ENCODE peak calls at places on chromosomes 5 and 9, in ten cellular contexts. V, M, X, U, P, S, B, W, I and T are unnamed samples. For H3K4me1, the result is how much of the 10 kb centered on the place peaks cover.

GRCh38 chr5:33440482-33441240 is at the start of gene TARS1:
- DNase-seq in B (peak), P (peak), X (peak), V (peak), U (peak), I (peak), S (peak), M (peak), W (peak), T (peak)

GRCh38 chr5:65927497-65928340 is 1.3 kb downstream of the ERBIN start:
- DNase-seq in B (peak), U (peak), W (no peak), P (no peak), M (no peak), I (no peak), X (no peak), S (peak), V (no peak), T (no peak)

GRCh38 chr5:1967716-1968115 is 85.0 kb upstream of the IRX4 start:
- DNase-seq in S (no peak), V (no peak), X (no peak), M (no peak), W (no peak), B (no peak), I (no peak), U (no peak), P (peak), T (no peak)

GRCh38 chr5:128579669-128580068 is 41.6 kb upstream of the FBN2 start:
- DNase-seq in X (no peak), M (no peak), W (no peak), P (no peak), S (no peak), B (peak), V (no peak), U (no peak), I (no peak), T (no peak)

GRCh38 chr5:74616236-74617146 is 24.0 kb downstream of the ENC1 start:
- DNase-seq in W (no peak), V (no peak), S (no peak), M (no peak), P (no peak), B (no peak), X (no peak), I (no peak), U (no peak), T (no peak)

GRCh38 chr5:93665649-93666048 is 75.8 kb downstream of the POU5F2 start:
- DNase-seq in B (no peak), W (no peak), P (no peak), U (no peak), S (no peak), V (no peak), M (no peak), X (no peak), I (no peak), T (no peak)

GRCh38 chr5:38905516-38905915 is 59.7 kb downstream of the OSMR start:
- DNase-seq in M (no peak), X (no peak), U (no peak), W (no peak), I (no peak), B (no peak), P (no peak), S (peak), V (no peak), T (no peak)

GRCh38 chr5:59587489-59588337 is 305.8 kb downstream of the PDE4D start:
- DNase-seq in W (no peak), V (peak), B (peak), X (peak), S (peak), I (no peak), M (peak), P (peak), U (no peak), T (peak)

GRCh38 chr9:110089681-110090370 is 118.1 kb downstream of the C9orf152 start:
- DNase-seq in S (no peak), V (no peak), W (no peak), U (no peak), X (no peak), P (no peak), B (no peak), I (no peak), M (no peak), T (no peak)

GRCh38 chr5:69292349-69292748 is 40.3 kb downstream of the CCDC125 start:
- DNase-seq in V (no peak), B (no peak), X (no peak), I (no peak), S (no peak), P (peak), U (no peak), W (no peak), M (no peak), T (no peak)

DNA sequence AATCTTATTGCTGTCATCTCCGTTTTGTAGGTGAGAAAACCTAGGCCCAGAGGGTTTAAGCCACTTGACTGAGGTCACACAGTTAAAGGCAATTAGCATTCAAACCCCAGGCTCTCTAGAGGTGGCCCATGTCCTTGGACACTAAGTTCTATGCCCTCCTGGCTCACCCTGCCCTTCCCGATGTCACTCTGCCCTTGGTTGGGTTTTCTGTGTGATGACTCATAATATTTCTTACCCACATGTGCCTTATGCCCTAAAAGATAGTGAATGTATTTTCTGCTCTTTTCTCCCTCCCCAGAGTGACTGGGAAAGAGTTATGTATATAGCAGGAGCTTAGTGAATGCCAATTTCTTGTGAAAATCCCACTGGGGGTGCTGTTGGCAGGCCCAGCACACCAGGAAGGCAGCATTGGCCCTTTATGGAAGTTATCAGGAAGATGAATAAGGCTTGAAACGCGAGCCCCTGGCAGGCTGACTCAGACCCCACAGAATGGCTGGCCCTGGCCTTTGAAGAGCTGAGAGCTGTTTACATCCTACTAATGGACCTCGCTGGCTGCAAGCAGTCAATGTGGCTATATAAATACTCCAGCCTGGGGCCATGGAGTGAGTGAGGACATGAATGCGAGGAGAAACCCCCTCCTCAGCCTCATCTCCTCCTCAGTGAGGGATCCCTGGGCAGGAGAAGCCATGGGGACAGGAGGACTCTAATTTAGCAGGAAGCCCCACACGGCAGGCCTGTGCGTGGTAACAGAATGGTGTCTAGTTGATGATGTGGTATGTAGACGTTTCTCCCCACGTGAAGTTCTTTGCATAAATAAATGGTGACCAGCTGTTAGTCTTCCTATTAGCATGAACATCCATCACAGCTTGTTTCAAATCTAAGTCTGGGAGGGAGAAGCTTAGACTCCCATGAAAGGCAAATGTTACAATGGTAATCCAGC is 174.8 kb upstream of the PITX1 start:
- DNase-seq in P (peak), M (no peak), W (peak), V (no peak), U (no peak), B (peak), I (peak), X (no peak), S (peak), T (peak)
- H3K27ac ChIP-seq in P (peak), M (no peak), W (peak), V (no peak), U (no peak), B (peak), I (peak), X (no peak), S (peak), T (no peak)

DNA sequence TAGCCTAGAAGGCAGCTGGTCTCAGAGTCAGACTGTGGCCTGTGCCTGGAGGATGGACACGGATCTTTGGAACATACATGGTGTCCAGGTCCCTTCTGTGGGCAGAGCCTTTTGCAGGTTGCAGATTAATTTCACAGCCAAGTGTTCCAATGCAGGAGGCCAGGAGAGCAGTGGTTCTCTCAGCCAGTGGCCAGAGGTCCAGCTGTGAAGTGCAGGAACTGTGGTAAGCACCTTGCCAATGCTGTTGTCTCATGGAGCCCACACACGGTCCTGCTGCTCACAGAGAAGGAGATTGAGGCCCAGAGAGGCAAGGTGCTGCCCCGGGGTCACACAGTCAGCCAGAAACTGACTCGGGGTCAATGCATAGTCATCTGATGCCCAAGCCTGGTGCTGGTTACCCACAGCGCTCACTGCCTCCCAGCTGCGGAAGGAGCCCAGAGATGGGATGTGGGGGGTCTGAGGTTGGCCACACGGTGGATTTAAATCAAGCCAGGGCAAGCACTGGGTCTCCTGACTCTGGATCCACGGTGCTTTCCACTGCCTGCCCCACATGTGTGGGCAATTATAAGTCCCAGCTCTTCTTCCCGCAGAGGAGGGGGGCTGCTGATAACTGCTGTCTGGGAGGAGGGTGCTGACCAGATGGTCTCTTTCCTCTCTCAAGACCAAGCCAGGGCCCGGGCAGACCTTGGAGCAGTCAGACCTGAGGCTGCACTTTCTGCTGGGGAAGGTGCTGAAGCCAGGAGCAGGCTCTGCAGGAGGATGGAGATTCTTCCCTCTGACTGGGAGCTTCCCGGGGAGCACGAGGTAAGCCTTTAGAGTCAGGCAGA is 2.8 kb downstream of the PDGFRB start:
- DNase-seq in V (no peak), X (no peak), I (no peak), P (peak), S (no peak), M (no peak), B (no peak), W (no peak), U (no peak), T (no peak)
- H3K4me3 ChIP-seq in V (no peak), X (peak), I (peak), P (no peak), S (peak), M (peak), B (no peak), W (no peak), U (no peak), T (peak)

DNA sequence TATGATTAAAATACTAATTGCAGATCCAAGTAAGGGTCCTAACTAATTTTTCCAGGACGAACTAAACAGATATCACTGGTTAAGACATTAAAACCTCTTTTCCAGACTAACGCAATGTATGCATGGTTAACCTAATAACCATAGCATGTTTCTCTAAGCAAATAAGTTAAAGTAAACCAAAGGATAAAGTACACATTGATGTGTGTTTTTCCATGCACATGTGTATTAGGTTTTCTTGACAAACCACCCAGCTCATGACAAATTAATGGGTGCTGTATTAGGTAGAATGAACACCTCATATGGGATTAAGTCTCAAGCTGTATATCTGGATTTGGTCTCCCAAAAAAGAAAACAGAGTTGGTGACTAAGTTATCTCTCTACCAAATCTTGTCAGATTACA is 45.6 kb downstream of the ANKH start:
- DNase-seq in U (no peak), I (no peak), B (no peak), S (no peak), W (no peak), V (no peak), P (no peak), M (no peak), X (no peak), T (no peak)
- H3K4me1 ChIP-seq in U (under half), I (half or more), B (under half), S (under half), W (under half), V (under half), P (under half), M (half or more), X (under half), T (under half)

DNA sequence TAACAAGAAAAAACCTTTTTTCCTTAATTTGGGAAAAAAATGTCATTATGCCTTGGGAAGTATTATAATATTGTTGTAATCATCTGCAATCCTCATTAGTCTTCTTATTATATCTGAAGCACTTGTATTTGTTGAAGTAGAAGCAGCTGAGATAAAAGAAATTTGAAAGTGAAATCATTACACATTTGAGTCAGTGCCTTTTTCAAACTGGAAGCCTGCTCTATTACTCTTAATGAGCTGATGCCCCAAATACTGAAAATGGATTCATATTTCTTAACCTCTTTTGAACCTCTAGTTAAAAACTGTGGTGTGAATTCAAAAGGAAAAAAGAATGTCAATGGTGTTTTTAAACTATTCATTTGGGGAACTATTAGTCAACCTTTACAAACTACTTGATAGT is 1027.7 kb downstream of the NR2F1-AS1 start:
- DNase-seq in W (no peak), V (no peak), U (no peak), P (no peak), B (no peak), X (no peak), S (peak), I (no peak), M (no peak), T (no peak)
- H3K27ac ChIP-seq in W (peak), V (no peak), U (no peak), P (no peak), B (peak), X (no peak), S (peak), I (no peak), M (no peak), T (no peak)